ENCODE peak calls at places on chromosomes 4 and X, in five cellular contexts. One of them, this sample, is unnamed.

GRCh38 chrX:2538016-2538415 is 37.2 kb upstream of the DHRSX start:
- DNase-seq in naive B cell: no peak
- DNase-seq in NCI-H1092: no peak
- DNase-seq in islet precursor cell: peak; percentile 74
- DNase-seq in PC-9: no peak
- DNase-seq in this sample: no peak

GRCh38 chr4:184942447-184943425 is 75.6 kb upstream of the HELT start:
- DNase-seq in islet precursor cell: no peak
- DNase-seq in PC-9: no peak
- DNase-seq in naive B cell: no peak
- DNase-seq in NCI-H1092: no peak
- DNase-seq in this sample: no peak

GRCh38 chrX:14673236-14673635 is 143.9 kb downstream of the GLRA2 start:
- DNase-seq in NCI-H1092: no peak
- DNase-seq in PC-9: no peak
- DNase-seq in naive B cell: no peak
- DNase-seq in islet precursor cell: no peak
- DNase-seq in this sample: no peak

GRCh38 chr4:100876546-100876945 is 358.7 kb upstream of the EMCN start:
- DNase-seq in NCI-H1092: no peak
- DNase-seq in PC-9: no peak
- DNase-seq in naive B cell: no peak
- DNase-seq in islet precursor cell: no peak
- DNase-seq in this sample: no peak

GRCh38 chrX:118337687-118338086 is 8.2 kb upstream of the WDR44 start:
- DNase-seq in PC-9: no peak
- DNase-seq in islet precursor cell: no peak
- DNase-seq in NCI-H1092: no peak
- DNase-seq in naive B cell: no peak
- DNase-seq in this sample: no peak

GRCh38 chr4:81255524-81255923 is 40.5 kb upstream of the PRKG2 start:
- DNase-seq in islet precursor cell: no peak
- DNase-seq in naive B cell: no peak
- DNase-seq in PC-9: no peak
- DNase-seq in NCI-H1092: no peak
- DNase-seq in this sample: no peak

GRCh38 chr4:15024386-15024785 is 22.1 kb downstream of the CPEB2 start:
- DNase-seq in naive B cell: no peak
- DNase-seq in islet precursor cell: no peak
- DNase-seq in PC-9: no peak
- DNase-seq in NCI-H1092: no peak
- DNase-seq in this sample: no peak

GRCh38 chrX:94288325-94288724 is 614.3 kb downstream of the FAM133A start:
- DNase-seq in naive B cell: no peak
- DNase-seq in NCI-H1092: no peak
- DNase-seq in islet precursor cell: no peak
- DNase-seq in PC-9: no peak
- DNase-seq in this sample: no peak

GRCh38 chr4:42277291-42277690 is 120.0 kb upstream of the SHISA3 start:
- DNase-seq in PC-9: no peak
- DNase-seq in naive B cell: no peak
- DNase-seq in NCI-H1092: no peak
- DNase-seq in islet precursor cell: no peak
- DNase-seq in this sample: no peak

GRCh38 chrX:22534643-22535042 is 261.9 kb downstream of the CBLL2 start:
- DNase-seq in islet precursor cell: no peak
- DNase-seq in naive B cell: no peak
- DNase-seq in PC-9: no peak
- DNase-seq in NCI-H1092: no peak
- DNase-seq in this sample: no peak